ENCODE peak calls at places on chromosomes 2 and 18, in six cellular contexts. One of them, this sample, is unnamed.

GRCh38 chr18:31100598-31101147 is 1.5 kb downstream of the DSC2 start:
- DNase-seq in activated gamma-delta T cell treated with anti-CD3 and anti-CD28 coated beads, Interleukin-2, amount 50 U/mL, for 16 hours: no peak
- DNase-seq in BJ: no peak
- DNase-seq in thyroid gland: peak
- DNase-seq in CD4-positive, CD25-positive, alpha-beta regulatory T cell: no peak
- DNase-seq in effector memory CD8-positive, alpha-beta T cell: no peak
- DNase-seq in this sample: peak

GRCh38 chr2:162782138-162782537 is 56.4 kb downstream of the KCNH7 start:
- DNase-seq in activated gamma-delta T cell treated with anti-CD3 and anti-CD28 coated beads, Interleukin-2, amount 50 U/mL, for 16 hours: no peak
- DNase-seq in BJ: no peak
- DNase-seq in thyroid gland: no peak
- DNase-seq in CD4-positive, CD25-positive, alpha-beta regulatory T cell: no peak
- DNase-seq in effector memory CD8-positive, alpha-beta T cell: no peak
- DNase-seq in this sample: no peak

GRCh38 chr18:967037-967576 is 62.4 kb downstream of the ADCYAP1 start:
- DNase-seq in activated gamma-delta T cell treated with anti-CD3 and anti-CD28 coated beads, Interleukin-2, amount 50 U/mL, for 16 hours: no peak
- DNase-seq in BJ: no peak
- DNase-seq in thyroid gland: no peak
- DNase-seq in CD4-positive, CD25-positive, alpha-beta regulatory T cell: no peak
- DNase-seq in effector memory CD8-positive, alpha-beta T cell: no peak
- DNase-seq in this sample: no peak

GRCh38 chr2:206799083-206799482 is 33.7 kb downstream of the FASTKD2 start:
- DNase-seq in activated gamma-delta T cell treated with anti-CD3 and anti-CD28 coated beads, Interleukin-2, amount 50 U/mL, for 16 hours: no peak
- DNase-seq in BJ: no peak
- DNase-seq in thyroid gland: no peak
- DNase-seq in CD4-positive, CD25-positive, alpha-beta regulatory T cell: no peak
- DNase-seq in effector memory CD8-positive, alpha-beta T cell: no peak
- DNase-seq in this sample: no peak

GRCh38 chr18:25832008-25832604 is 258.3 kb downstream of the SS18 start:
- DNase-seq in activated gamma-delta T cell treated with anti-CD3 and anti-CD28 coated beads, Interleukin-2, amount 50 U/mL, for 16 hours: no peak
- DNase-seq in BJ: no peak
- DNase-seq in thyroid gland: peak
- DNase-seq in CD4-positive, CD25-positive, alpha-beta regulatory T cell: no peak
- DNase-seq in effector memory CD8-positive, alpha-beta T cell: peak
- DNase-seq in this sample: peak

GRCh38 chr2:209458018-209458979 is 34.5 kb downstream of the MAP2 start:
- DNase-seq in activated gamma-delta T cell treated with anti-CD3 and anti-CD28 coated beads, Interleukin-2, amount 50 U/mL, for 16 hours: no peak
- DNase-seq in BJ: no peak
- DNase-seq in thyroid gland: no peak
- DNase-seq in CD4-positive, CD25-positive, alpha-beta regulatory T cell: no peak
- DNase-seq in effector memory CD8-positive, alpha-beta T cell: no peak
- DNase-seq in this sample: no peak

GRCh38 chr2:240392084-240392947 is 43.1 kb upstream of the GPC1 start:
- DNase-seq in activated gamma-delta T cell treated with anti-CD3 and anti-CD28 coated beads, Interleukin-2, amount 50 U/mL, for 16 hours: no peak
- DNase-seq in BJ: peak
- DNase-seq in thyroid gland: no peak
- DNase-seq in CD4-positive, CD25-positive, alpha-beta regulatory T cell: no peak
- DNase-seq in effector memory CD8-positive, alpha-beta T cell: no peak
- DNase-seq in this sample: peak

GRCh38 chr18:79400591-79401381 is 5.1 kb downstream of the NFATC1 start:
- DNase-seq in activated gamma-delta T cell treated with anti-CD3 and anti-CD28 coated beads, Interleukin-2, amount 50 U/mL, for 16 hours: peak
- DNase-seq in BJ: no peak
- DNase-seq in thyroid gland: no peak
- DNase-seq in CD4-positive, CD25-positive, alpha-beta regulatory T cell: peak
- DNase-seq in effector memory CD8-positive, alpha-beta T cell: peak
- DNase-seq in this sample: no peak

GRCh38 chr2:55918856-55919255 is 4.7 kb downstream of the EFEMP1 start:
- DNase-seq in activated gamma-delta T cell treated with anti-CD3 and anti-CD28 coated beads, Interleukin-2, amount 50 U/mL, for 16 hours: no peak
- DNase-seq in BJ: no peak
- DNase-seq in thyroid gland: no peak
- DNase-seq in CD4-positive, CD25-positive, alpha-beta regulatory T cell: no peak
- DNase-seq in effector memory CD8-positive, alpha-beta T cell: no peak
- DNase-seq in this sample: no peak

This sample was measured in body of pancreas.